ENCODE peak calls at places on chromosomes 3 and 15, in six cellular contexts. O is H9, H is endothelial cell of umbilical vein, J is osteoblast, T is kidney, X is NB4. M is an unnamed sample.

GRCh38 chr3:113643583-113643982 is 52.9 kb downstream of the USF3 start:
- DNase-seq in O (no peak), H (no peak), J (no peak), T (no peak), X (no peak), M (no peak)

GRCh38 chr3:126745760-126746394 is 41.8 kb downstream of the CHCHD6 start:
- DNase-seq in O (no peak), H (no peak), J (no peak), T (no peak), X (no peak), M (no peak)

GRCh38 chr3:138696661-138697370 is 88.2 kb downstream of the FAIM start:
- DNase-seq in O (no peak), H (no peak), J (peak; percentile 31), T (no peak), X (no peak), M (no peak)

GRCh38 chr3:108159865-108160264 is 62.4 kb downstream of the IFT57 start:
- DNase-seq in O (no peak), H (peak; percentile 49), J (no peak), T (no peak), X (no peak), M (no peak)

GRCh38 chr15:77187751-77188464 is 117.0 kb upstream of the TSPAN3 start:
- DNase-seq in O (no peak), H (peak; percentile 98), J (no peak), T (no peak), X (peak; percentile 61), M (no peak)

GRCh38 chr15:35481992-35482391 is 64.0 kb downstream of the DPH6 start:
- DNase-seq in O (peak; percentile 33), H (peak; percentile 67), J (peak; percentile 21), T (no peak), X (no peak), M (no peak)

GRCh38 chr15:82051664-82052063 is 5.8 kb upstream of the MEX3B start:
- DNase-seq in O (no peak), H (peak; percentile 64), J (no peak), T (no peak), X (no peak), M (no peak)

GRCh38 chr3:172244011-172244410 is 204.2 kb downstream of the GHSR start:
- DNase-seq in O (no peak), H (peak; percentile 65), J (peak; percentile 46), T (no peak), X (no peak), M (no peak)

GRCh38 chr3:110774496-110775265 is 296.9 kb upstream of the NECTIN3 start:
- DNase-seq in O (no peak), H (peak; percentile 7), J (peak; percentile 47), T (no peak), X (no peak), M (no peak)

GRCh38 chr15:31034152-31034551 is 42.7 kb upstream of the MTMR10 start:
- DNase-seq in O (no peak), H (no peak), J (no peak), T (no peak), X (no peak), M (no peak)

GRCh38 chr3:124034809-124035152 is 42.9 kb upstream of the ROPN1 start:
- DNase-seq in O (no peak), H (no peak), J (peak; percentile 58), T (no peak), X (no peak), M (peak; percentile 20)

GRCh38 chr3:124034016-124034808 is 42.3 kb upstream of the ROPN1 start:
- DNase-seq in O (peak; percentile 41), H (peak; percentile 27), J (peak; percentile 80), T (peak; percentile 83), X (no peak), M (peak; percentile 59)

GRCh38 chr3:124032351-124032880 is 40.5 kb upstream of the ROPN1 start:
- DNase-seq in O (peak; percentile 41), H (no peak), J (no peak), T (peak; percentile 53), X (no peak), M (peak; percentile 27)

GRCh38 chr3:124032881-124033359 is 41.0 kb upstream of the ROPN1 start:
- DNase-seq in O (peak; percentile 91), H (peak; percentile 90), J (peak; percentile 100), T (peak; percentile 96), X (peak; percentile 57), M (peak; percentile 96)

GRCh38 chr3:124033360-124034015 is 41.6 kb upstream of the ROPN1 start:
- DNase-seq in O (peak; percentile 34), H (no peak), J (no peak), T (peak; percentile 79), X (no peak), M (peak; percentile 65)
- TF ChIP-seq CTCF in O (peak; percentile 25), H (peak; percentile 18), J (no peak), T (no peak), X (no peak), M (peak; percentile 27)

DNA sequence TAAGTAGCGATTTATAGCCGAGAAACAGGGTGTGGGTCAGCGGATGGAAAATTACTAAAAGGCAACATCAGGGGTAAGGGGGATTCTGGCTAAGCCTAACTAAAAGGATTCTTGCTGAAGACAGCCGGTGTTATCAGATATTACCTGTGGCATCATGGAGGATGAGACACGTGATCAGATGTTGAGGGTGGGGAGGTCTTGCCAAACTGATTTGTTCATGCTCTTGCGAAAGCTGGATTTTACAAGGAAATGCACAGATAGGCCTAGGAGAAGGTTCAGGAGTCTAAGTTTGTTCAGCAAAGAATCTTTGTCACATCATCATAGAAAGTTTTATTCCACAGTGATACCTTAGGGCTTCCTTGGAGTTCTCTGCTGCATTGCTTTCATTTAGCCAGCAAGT is 396.8 kb upstream of the TBL1XR1 start:
- DNase-seq in O (no peak), H (no peak), J (no peak), T (no peak), X (peak; percentile 21), M (no peak)
- TF ChIP-seq CTCF in O (no peak), H (no peak), J (no peak), T (no peak), X (no peak), M (no peak)

DNA sequence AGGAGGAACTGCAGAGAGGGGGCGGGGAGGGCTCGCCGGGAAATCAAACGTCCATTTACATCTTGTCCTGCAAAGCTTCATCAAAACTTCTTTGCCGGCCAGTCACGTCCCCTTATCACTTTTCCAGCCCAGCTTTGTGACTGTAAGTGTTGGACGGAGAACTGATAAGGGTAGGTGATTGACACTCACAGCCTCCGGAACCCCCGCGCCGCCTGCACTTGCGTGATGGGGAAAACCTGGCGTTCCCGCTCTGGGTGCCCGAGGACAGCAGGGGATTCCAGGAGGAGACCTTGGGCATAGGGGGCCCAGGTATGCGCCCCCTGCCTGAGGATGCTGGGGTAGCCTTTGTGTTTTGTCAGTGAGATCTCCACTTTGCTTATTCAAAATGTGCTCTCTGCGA is 72.8 kb upstream of the ANKRD34C start:
- DNase-seq in O (peak; percentile 69), H (no peak), J (no peak), T (no peak), X (no peak), M (peak; percentile 58)
- TF ChIP-seq CTCF in O (peak; percentile 76), H (peak; percentile 9), J (no peak), T (no peak), X (peak; percentile 33), M (peak; percentile 57)

DNA sequence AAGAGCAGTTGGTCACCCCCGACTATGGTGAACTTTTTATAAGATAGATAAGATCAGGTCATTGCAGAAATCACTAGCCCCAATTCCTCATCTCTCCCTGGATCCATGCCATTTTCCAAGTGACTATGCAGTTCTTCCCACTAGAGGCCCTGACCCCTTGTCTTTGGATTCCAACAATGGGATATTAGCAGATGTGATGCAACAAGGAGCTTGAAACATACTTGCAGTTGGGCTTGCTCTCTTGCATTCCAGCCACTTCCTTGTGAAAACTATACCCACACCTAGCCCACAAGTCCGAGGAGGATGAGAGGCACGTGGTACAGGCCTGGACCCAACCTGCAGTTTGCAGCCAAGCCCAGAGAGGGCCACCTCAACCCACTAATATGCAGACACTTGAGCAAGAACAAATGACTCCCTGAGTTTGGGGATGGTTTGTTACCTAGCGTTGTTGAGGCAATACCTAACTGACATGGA is 60.6 kb downstream of the SUCLG2 start:
- DNase-seq in O (peak; percentile 42), H (no peak), J (no peak), T (no peak), X (no peak), M (no peak)
- TF ChIP-seq CTCF in O (peak; percentile 54), H (no peak), J (peak; percentile 44), T (no peak), X (no peak), M (no peak)

GRCh38 chr15:68794307-68794706 is 26.4 kb downstream of the ANP32A start:
- DNase-seq in O (no peak), H (no peak), J (no peak), T (no peak), X (no peak), M (no peak)

GRCh38 chr15:68793776-68794175 is 26.9 kb downstream of the ANP32A start:
- DNase-seq in O (no peak), H (no peak), J (no peak), T (no peak), X (no peak), M (no peak)

GRCh38 chr15:68796576-68796975 is 24.1 kb downstream of the ANP32A start:
- DNase-seq in O (no peak), H (no peak), J (no peak), T (no peak), X (no peak), M (no peak)

GRCh38 chr15:68795298-68795848 is 25.3 kb downstream of the ANP32A start:
- DNase-seq in O (peak; percentile 94), H (peak; percentile 93), J (peak; percentile 96), T (peak; percentile 97), X (no peak), M (peak; percentile 81)

GRCh38 chr15:68794869-68795268 is 25.8 kb downstream of the ANP32A start:
- DNase-seq in O (no peak), H (no peak), J (peak; percentile 65), T (no peak), X (no peak), M (no peak)
- TF ChIP-seq CTCF in O (no peak), H (peak; percentile 9), J (peak; percentile 14), T (no peak), X (no peak), M (no peak)

M was measured in nephron progenitor cell.